ENCODE peak calls at places on chromosome 6, in four cellular contexts. N, P, I and S are unnamed samples.

GRCh38 chr6:14856177-14856576 is 389.7 kb upstream of the JARID2 start:
- DNase-seq in N (no peak), I (no peak), P (no peak), S (no peak)

GRCh38 chr6:131923356-131923755 is 27.8 kb downstream of the CCN2 start:
- DNase-seq in P (no peak), I (peak), N (peak), S (no peak)

GRCh38 chr6:73481969-73482368 is 20.4 kb downstream of the MTO1 start:
- DNase-seq in P (no peak), I (no peak), N (no peak), S (no peak)

GRCh38 chr6:137051790-137052472 is 7.2 kb upstream of the IL20RA start:
- DNase-seq in N (no peak), I (no peak), P (no peak), S (no peak)

GRCh38 chr6:10316327-10316726 is 98.5 kb downstream of the TFAP2A start:
- DNase-seq in P (no peak), I (no peak), N (no peak), S (peak)

GRCh38 chr6:1993049-1993448 is 252.4 kb downstream of the GMDS start:
- DNase-seq in N (no peak), I (no peak), P (no peak), S (no peak)

GRCh38 chr6:125868252-125868651 is 77.5 kb downstream of the NCOA7 start:
- DNase-seq in P (no peak), N (no peak), I (no peak), S (no peak)

GRCh38 chr6:51028271-51028670 is 209.6 kb downstream of the TFAP2B start:
- DNase-seq in I (no peak), P (no peak), N (no peak), S (no peak)

GRCh38 chr6:36858407-36858981 is 16.1 kb downstream of the PPIL1 start:
- DNase-seq in N (peak), I (no peak), P (no peak), S (no peak)

GRCh38 chr6:14573267-14573666 is 455.7 kb downstream of the CD83 start:
- DNase-seq in P (no peak), I (no peak), N (no peak), S (no peak)

GRCh38 chr6:41780623-41781301 is at the start of gene PRICKLE4:
- DNase-seq in P (peak), I (no peak), N (peak), S (no peak)

GRCh38 chr6:146190581-146190980 is 161.7 kb downstream of the GRM1 start:
- DNase-seq in I (no peak), P (no peak), N (no peak), S (no peak)

GRCh38 chr6:125924169-125924568 is 32.4 kb upstream of the HINT3 start:
- DNase-seq in N (no peak), I (no peak), P (no peak), S (no peak)

GRCh38 chr6:170030284-170031095 is 260.4 kb downstream of the DLL1 start:
- DNase-seq in P (no peak), N (no peak), I (no peak), S (no peak)

GRCh38 chr6:41284726-41285125 is 1.8 kb downstream of the TREM1 start:
- DNase-seq in N (peak), I (no peak), P (no peak), S (no peak)

GRCh38 chr6:46276571-46277142 is 105.9 kb upstream of the ENPP5 start:
- DNase-seq in N (no peak), I (no peak), P (no peak), S (no peak)

GRCh38 chr6:44956426-44956825 is 371.7 kb upstream of the RUNX2 start:
- DNase-seq in I (no peak), N (no peak), P (no peak), S (no peak)

GRCh38 chr6:24766685-24767462 is 7.9 kb upstream of the GMNN start:
- DNase-seq in P (no peak), N (no peak), I (peak), S (no peak)

GRCh38 chr6:88749849-88750248 is 213.6 kb downstream of the RNGTT start:
- DNase-seq in N (no peak), P (no peak), I (no peak), S (no peak)

GRCh38 chr6:135380793-135381192 is 116.7 kb downstream of the AHI1 start:
- DNase-seq in N (no peak), P (no peak), I (no peak), S (no peak)

GRCh38 chr6:44377971-44378370 is 9.5 kb upstream of the CDC5L start:
- DNase-seq in I (no peak), P (no peak), N (no peak), S (no peak)

GRCh38 chr6:38034269-38034914 is 214.9 kb downstream of the ZFAND3 start:
- DNase-seq in I (peak), P (no peak), N (no peak), S (no peak)

GRCh38 chr6:20800229-20800628 is 266.0 kb downstream of the CDKAL1 start:
- DNase-seq in I (no peak), N (no peak), P (no peak), S (no peak)

GRCh38 chr6:73798592-73798991 is 102.6 kb downstream of the CD109 start:
- DNase-seq in N (no peak), P (no peak), I (no peak), S (no peak)

GRCh38 chr6:139380611-139381010 is 6.2 kb upstream of the CITED2 start:
- DNase-seq in P (no peak), N (no peak), I (no peak), S (no peak)

GRCh38 chr6:100456881-100457220 is 7.9 kb downstream of the SIM1 start:
- DNase-seq in P (no peak), N (no peak), I (no peak), S (no peak)
- H3K27ac ChIP-seq in P (no peak), N (no peak), I (no peak), S (no peak)

GRCh38 chr6:155089746-155090145 is 94.6 kb downstream of the TIAM2 start:
- DNase-seq in N (no peak), P (no peak), I (no peak), S (no peak)

GRCh38 chr6:155090166-155090565 is 95.1 kb downstream of the TIAM2 start:
- DNase-seq in N (no peak), I (no peak), P (no peak), S (no peak)

GRCh38 chr6:155088856-155089255 is 93.7 kb downstream of the TIAM2 start:
- DNase-seq in I (no peak), N (no peak), P (no peak), S (no peak)

GRCh38 chr6:155084431-155085123 is 89.5 kb downstream of the TIAM2 start:
- DNase-seq in I (no peak), P (no peak), N (no peak), S (no peak)

DNA sequence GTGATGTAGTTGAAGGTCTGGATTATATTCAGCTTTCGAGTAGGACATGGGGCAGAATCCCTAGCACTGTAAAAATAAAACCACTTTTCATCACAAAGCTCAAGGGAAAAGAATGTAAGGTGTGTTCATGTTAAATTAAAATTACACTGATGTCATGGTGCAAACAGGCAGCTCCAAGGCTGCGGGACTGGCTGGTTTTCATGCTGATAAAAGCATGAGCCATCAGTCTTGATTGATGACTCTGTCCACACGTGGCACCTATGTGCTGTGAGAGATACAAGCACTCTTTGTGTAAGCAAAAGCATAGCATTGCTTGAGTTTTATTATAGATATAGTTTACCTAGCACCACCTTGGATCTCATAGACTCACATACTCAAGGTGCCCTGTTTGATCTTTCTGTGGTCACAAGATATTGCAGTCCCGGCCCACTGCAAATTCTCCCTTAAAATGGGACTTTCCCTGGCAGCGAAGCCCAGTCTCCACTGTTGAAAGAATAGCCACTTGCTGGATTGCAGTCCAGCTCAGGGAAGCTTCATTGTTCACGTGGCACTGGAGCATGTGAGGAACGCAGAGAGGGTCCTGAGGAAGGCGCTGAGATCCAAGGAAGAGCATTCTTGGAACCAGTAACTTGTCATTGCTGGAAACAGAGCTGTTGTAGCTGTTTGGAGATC is 90.6 kb downstream of the TIAM2 start:
- DNase-seq in P (no peak), N (peak), I (no peak), S (no peak)
- H3K27ac ChIP-seq in P (no peak), N (no peak), I (no peak), S (no peak)

GRCh38 chr6:26250806-26251075 is 114.3 kb upstream of the BTN3A2 start:
- DNase-seq in I (no peak), P (no peak), N (no peak), S (no peak)

GRCh38 chr6:26254666-26255176 is 110.3 kb upstream of the BTN3A2 start:
- DNase-seq in P (no peak), I (no peak), N (no peak), S (no peak)

GRCh38 chr6:26249709-26249958 is 115.4 kb upstream of the BTN3A2 start:
- DNase-seq in P (no peak), N (no peak), I (no peak), S (no peak)

GRCh38 chr6:26249959-26250805 is 114.8 kb upstream of the BTN3A2 start:
- DNase-seq in P (peak), I (no peak), N (peak), S (no peak)

DNA sequence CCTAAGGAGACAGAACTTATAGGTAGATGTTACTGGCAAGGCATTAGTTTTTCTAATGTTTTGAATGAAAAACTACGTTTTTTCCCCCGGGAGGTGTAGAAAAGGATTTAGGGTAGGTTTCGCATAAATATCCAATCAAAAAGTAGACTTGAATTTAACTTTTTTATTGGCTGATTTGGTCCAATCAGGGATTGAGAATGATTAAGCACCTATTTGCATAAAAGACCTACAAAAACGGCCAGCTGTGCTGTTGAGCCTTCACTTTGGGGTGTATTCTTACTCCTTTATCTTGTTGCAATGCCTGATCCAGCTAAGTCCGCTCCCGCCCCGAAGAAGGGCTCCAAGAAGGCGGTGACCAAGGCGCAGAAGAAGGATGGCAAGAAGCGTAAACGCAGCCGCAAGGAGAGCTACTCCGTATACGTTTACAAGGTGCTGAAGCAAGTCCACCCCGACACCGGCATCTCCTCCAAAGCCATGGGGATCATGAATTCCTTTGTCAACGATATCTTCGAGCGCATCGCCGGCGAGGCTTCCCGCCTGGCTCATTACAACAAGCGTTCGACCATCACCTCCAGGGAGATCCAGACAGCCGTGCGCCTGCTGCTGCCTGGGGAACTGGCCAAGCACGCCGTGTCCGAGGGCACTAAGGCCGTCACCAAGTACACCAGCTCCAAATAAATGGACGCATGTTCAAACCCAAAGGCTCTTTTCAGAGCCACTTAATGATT is 113.5 kb upstream of the BTN3A2 start:
- DNase-seq in I (no peak), N (peak), P (peak), S (no peak)
- H3K27ac ChIP-seq in I (no peak), N (no peak), P (peak), S (no peak)

DNA sequence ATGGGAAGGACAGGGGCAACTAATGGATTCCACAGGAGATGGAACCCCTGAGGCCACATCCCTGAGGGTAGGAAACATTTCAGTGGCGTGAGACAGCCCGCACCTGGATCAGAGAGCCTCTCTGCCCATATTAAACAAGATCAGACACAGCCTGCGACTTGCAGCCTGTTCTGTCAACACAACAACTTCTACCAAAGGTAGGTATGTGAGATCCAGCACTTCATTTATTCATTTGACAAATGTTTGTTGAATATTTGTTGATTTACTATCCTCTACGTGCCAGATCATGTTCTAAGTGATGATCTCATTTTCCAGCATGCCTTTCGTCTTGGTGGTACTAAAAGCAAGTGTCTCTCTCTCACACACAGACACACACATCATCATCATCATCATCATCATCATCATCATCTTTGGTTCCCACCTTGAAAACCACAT is 43.2 kb upstream of the NT5E start:
- DNase-seq in N (no peak), P (no peak), I (no peak), S (no peak)
- H3K27ac ChIP-seq in N (no peak), P (no peak), I (no peak), S (no peak)